ENCODE peak calls at places on chromosomes 13 and 19, in seven cellular contexts. O, Q, M, B, C, V and K are unnamed samples.
A peak's percentile ranks its signal among the peaks of the same experiment; 100 is the strongest.

GRCh38 chr19:5290336-5291262 is 50.0 kb downstream of the PTPRS start:
- DNase-seq in O (no peak), Q (no peak), M (peak; percentile 75), B (no peak), C (no peak), V (no peak), K (no peak)

GRCh38 chr13:99436686-99437416 is 64.4 kb upstream of the TM9SF2 start:
- DNase-seq in O (peak; percentile 94), Q (peak; percentile 98), M (peak; percentile 92), B (peak; percentile 91), C (peak; percentile 48), V (peak; percentile 92), K (peak; percentile 64)

GRCh38 chr19:10896851-10897526 is 25.6 kb downstream of the CARM1 start:
- DNase-seq in O (no peak), Q (no peak), M (no peak), B (no peak), C (no peak), V (no peak), K (no peak)

GRCh38 chr13:60584976-60585375 is 188.0 kb downstream of the TDRD3 start:
- DNase-seq in O (no peak), Q (no peak), M (no peak), B (no peak), C (no peak), V (peak; percentile 76), K (no peak)

GRCh38 chr13:63455938-63456337 is 2040.3 kb upstream of the PCDH20 start:
- DNase-seq in O (no peak), Q (no peak), M (no peak), B (no peak), C (no peak), V (peak; percentile 59), K (no peak)

GRCh38 chr19:6238643-6239281 is 41.0 kb downstream of the MLLT1 start:
- DNase-seq in O (no peak), Q (peak; percentile 66), M (peak; percentile 86), B (peak; percentile 73), C (no peak), V (no peak), K (no peak)

GRCh38 chr13:93872376-93872775 is 607.1 kb downstream of the DCT start:
- DNase-seq in O (no peak), Q (no peak), M (no peak), B (no peak), C (no peak), V (peak; percentile 25), K (no peak)

GRCh38 chr19:28289294-28290063 is 923.5 kb downstream of the UQCRFS1 start:
- DNase-seq in O (no peak), Q (no peak), M (peak; percentile 39), B (no peak), C (no peak), V (no peak), K (no peak)

GRCh38 chr19:40217921-40218890 is at the start of gene TTC9B:
- DNase-seq in O (no peak), Q (no peak), M (peak; percentile 89), B (no peak), C (no peak), V (peak; percentile 90), K (no peak)

GRCh38 chr13:100627142-100627541 is 38.6 kb upstream of the GGACT start:
- DNase-seq in O (no peak), Q (no peak), M (peak; percentile 81), B (no peak), C (no peak), V (no peak), K (no peak)

GRCh38 chr19:7342143-7342542 is 6.6 kb upstream of the ARHGEF18 start:
- DNase-seq in O (no peak), Q (peak; percentile 29), M (no peak), B (no peak), C (no peak), V (no peak), K (no peak)

GRCh38 chr19:56639217-56639616 is 3.7 kb upstream of the SMIM17 start:
- DNase-seq in O (no peak), Q (no peak), M (no peak), B (no peak), C (no peak), V (peak; percentile 48), K (no peak)

GRCh38 chr19:40605201-40605971 is 4.2 kb downstream of the LTBP4 start:
- DNase-seq in O (no peak), Q (peak; percentile 95), M (peak; percentile 94), B (peak; percentile 86), C (no peak), V (peak; percentile 75), K (peak; percentile 82)

GRCh38 chr13:97222934-97223710 is 989 bp downstream of the MBNL2 start:
- DNase-seq in O (no peak), Q (no peak), M (no peak), B (no peak), C (no peak), V (peak; percentile 49), K (no peak)

GRCh38 chr13:82713681-82714405 is 1168.4 kb downstream of the SLITRK1 start:
- DNase-seq in O (no peak), Q (no peak), M (no peak), B (no peak), C (no peak), V (no peak), K (no peak)

GRCh38 chr19:15283141-15283885 is 49.0 kb downstream of the BRD4 start:
- DNase-seq in O (no peak), Q (peak; percentile 46), M (no peak), B (no peak), C (no peak), V (no peak), K (no peak)

GRCh38 chr19:40374084-40374483 is 15.9 kb downstream of the HIPK4 start:
- DNase-seq in O (no peak), Q (no peak), M (no peak), B (no peak), C (no peak), V (no peak), K (no peak)

GRCh38 chr19:31364956-31365355 is 15.7 kb upstream of the TSHZ3 start:
- DNase-seq in O (no peak), Q (no peak), M (no peak), B (no peak), C (no peak), V (no peak), K (no peak)
- TF ChIP-seq CTCF in O (no peak), Q (no peak), M (no peak), B (no peak), C (no peak), V (no peak), K (no peak)

GRCh38 chr13:20403826-20404225 is 121.8 kb downstream of the CRYL1 start:
- DNase-seq in O (no peak), Q (no peak), M (no peak), B (peak; percentile 8), C (no peak), V (no peak), K (no peak)

GRCh38 chr13:20408181-20408580 is 117.5 kb downstream of the CRYL1 start:
- DNase-seq in O (peak; percentile 61), Q (no peak), M (no peak), B (peak; percentile 21), C (no peak), V (no peak), K (no peak)

GRCh38 chr13:20407759-20408158 is 117.9 kb downstream of the CRYL1 start:
- DNase-seq in O (peak; percentile 0), Q (no peak), M (no peak), B (peak; percentile 17), C (no peak), V (no peak), K (no peak)

GRCh38 chr13:20404488-20405222 is 121.0 kb downstream of the CRYL1 start:
- DNase-seq in O (no peak), Q (no peak), M (no peak), B (peak; percentile 7), C (no peak), V (no peak), K (no peak)

DNA sequence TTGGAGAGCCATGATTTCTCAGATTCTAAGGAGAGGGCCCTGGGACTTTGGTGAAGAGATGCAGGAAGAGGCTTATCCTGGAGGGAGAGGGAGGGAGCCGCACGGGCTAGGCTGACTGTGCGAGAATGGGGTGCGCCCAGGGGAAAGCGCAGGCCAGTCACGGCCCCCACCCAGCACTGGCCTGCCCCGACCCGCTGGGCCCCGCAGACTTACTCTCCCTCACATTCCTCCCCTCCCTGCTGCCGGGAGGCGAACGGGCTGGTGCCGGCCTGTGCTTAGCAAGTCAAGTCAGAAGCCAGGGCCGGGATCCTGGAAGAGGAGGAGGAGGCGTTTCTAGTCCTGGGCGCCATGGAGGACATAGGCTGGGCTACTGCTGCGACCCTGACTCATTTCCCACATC is 120.0 kb downstream of the CRYL1 start:
- DNase-seq in O (no peak), Q (no peak), M (peak; percentile 65), B (peak; percentile 18), C (no peak), V (peak; percentile 85), K (no peak)
- TF ChIP-seq POLR2AphosphoS5 in O (no peak), Q (no peak), M (no peak), B (no peak), C (no peak), V (no peak), K (no peak)

GRCh38 chr19:48678201-48678600 is 5.4 kb upstream of the NTN5 start:
- DNase-seq in O (no peak), Q (peak; percentile 37), M (no peak), B (peak; percentile 73), C (no peak), V (no peak), K (no peak)

GRCh38 chr19:48674216-48674809 is 1.5 kb upstream of the NTN5 start:
- DNase-seq in O (no peak), Q (no peak), M (peak; percentile 75), B (no peak), C (no peak), V (peak; percentile 45), K (no peak)

GRCh38 chr19:48674921-48675824 is 2.4 kb upstream of the NTN5 start:
- DNase-seq in O (peak; percentile 91), Q (peak; percentile 89), M (peak; percentile 87), B (peak; percentile 88), C (no peak), V (peak; percentile 97), K (peak; percentile 80)

GRCh38 chr19:48676887-48677286 is 4.1 kb upstream of the NTN5 start:
- DNase-seq in O (no peak), Q (peak; percentile 18), M (no peak), B (peak; percentile 67), C (no peak), V (no peak), K (peak; percentile 84)

GRCh38 chr19:48676487-48676886 is 3.7 kb upstream of the NTN5 start:
- DNase-seq in O (no peak), Q (no peak), M (no peak), B (no peak), C (no peak), V (no peak), K (no peak)
- H3K27me3 ChIP-seq in O (no peaks in the 10 kb centered on the region), Q (no peaks in the 10 kb centered on the region), M (no peaks in the 10 kb centered on the region), B (no peaks in the 10 kb centered on the region), C (no peaks in the 10 kb centered on the region), V (no peaks in the 10 kb centered on the region), K (no peaks in the 10 kb centered on the region)

DNA sequence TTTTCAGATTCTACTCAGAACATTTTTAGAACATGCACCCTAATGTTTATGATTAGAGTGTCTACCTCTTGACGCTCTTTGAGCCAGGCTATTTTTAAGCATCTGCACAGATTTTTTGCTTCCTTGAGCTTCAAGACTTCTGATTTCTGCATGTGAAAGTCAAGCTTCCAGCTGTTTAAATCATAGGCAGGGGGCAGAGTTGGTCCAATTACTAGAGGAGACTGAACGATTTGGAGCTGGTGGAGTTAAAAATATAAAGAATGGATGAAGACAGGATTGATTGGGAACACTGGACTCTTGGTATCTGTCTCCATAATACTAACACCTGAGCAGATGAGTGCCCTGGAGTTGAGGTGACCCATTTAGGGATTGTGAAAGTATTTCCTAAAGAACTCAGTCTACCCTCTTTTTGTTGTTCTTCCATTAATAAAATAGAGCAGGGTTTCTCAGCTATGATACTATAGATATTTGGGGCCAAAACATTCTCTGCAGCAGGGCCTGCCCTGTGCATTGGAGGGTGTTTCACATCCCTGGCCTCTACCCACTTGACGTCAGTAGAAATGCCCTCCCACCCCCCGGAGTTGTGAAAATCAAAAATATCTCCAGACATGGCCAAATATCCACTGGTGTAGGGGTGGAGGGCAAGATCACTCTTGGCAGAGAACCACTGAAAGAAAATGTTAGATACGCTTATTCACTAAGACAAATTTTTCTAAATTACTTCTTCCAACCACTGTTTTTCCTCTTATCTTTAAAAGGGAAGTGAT is 160.1 kb downstream of the COG6 start:
- DNase-seq in O (no peak), Q (no peak), M (no peak), B (no peak), C (no peak), V (no peak), K (no peak)
- TF ChIP-seq CTCF in O (no peak), Q (no peak), M (no peak), B (no peak), C (no peak), V (no peak), K (no peak)